ENCODE peak calls at places on chromosomes 16 and 17, in four cellular contexts. B is bronchial epithelial cell; D is RWPE1; L is CD8-positive, alpha-beta T cell. P is an unnamed sample.

GRCh38 chr16:53090591-53091507 is 36.1 kb downstream of the CHD9 start:
- DNase-seq in D (peak; percentile 45), L (no peak), B (no peak), P (no peak)

GRCh38 chr17:63665527-63666214 is 34.3 kb downstream of the LIMD2 start:
- DNase-seq in D (no peak), B (no peak), L (no peak), P (peak; percentile 24)

GRCh38 chr17:83200746-83201145 is 121.3 kb downstream of the METRNL start:
- DNase-seq in B (no peak), D (no peak), L (no peak), P (no peak)

GRCh38 chr16:9302102-9302501 is 210.7 kb downstream of the HAPSTR1 start:
- DNase-seq in D (no peak), B (no peak), L (no peak), P (no peak)

GRCh38 chr16:1475552-1476114 is 805 bp upstream of the CLCN7 start:
- DNase-seq in L (no peak), D (no peak), B (no peak), P (no peak)

GRCh38 chr17:236641-237405 is 55.4 kb upstream of the DOC2B start:
- DNase-seq in L (no peak), B (no peak), D (no peak), P (no peak)

GRCh38 chr16:52743702-52744101 is 196.8 kb upstream of the TOX3 start:
- DNase-seq in L (no peak), D (no peak), B (no peak), P (no peak)

GRCh38 chr16:11949527-11949926 is 7.7 kb upstream of the NPIPB2 start:
- DNase-seq in B (peak; percentile 44), L (no peak), D (peak; percentile 31), P (peak; percentile 40)

GRCh38 chr16:84907575-84907974 is 87.8 kb downstream of the CRISPLD2 start:
- DNase-seq in D (no peak), L (no peak), B (no peak), P (no peak)

GRCh38 chr16:19875900-19876299 is 8.7 kb downstream of the GPRC5B start:
- DNase-seq in D (no peak), L (no peak), B (no peak), P (no peak)

GRCh38 chr17:78426293-78426879 is 47.9 kb downstream of the PGS1 start:
- DNase-seq in D (no peak), B (no peak), L (no peak), P (no peak)

GRCh38 chr16:56965149-56965938 is 3.6 kb downstream of the CETP start:
- DNase-seq in L (no peak), D (no peak), B (no peak), P (no peak)

GRCh38 chr17:8630802-8631553 is 453 bp upstream of the MYH10 start:
- DNase-seq in D (peak; percentile 100), B (peak; percentile 95), L (peak; percentile 73), P (peak; percentile 97)

GRCh38 chr17:7882629-7883028 is 6.0 kb upstream of the CHD3 start:
- DNase-seq in L (no peak), D (no peak), B (no peak), P (no peak)

GRCh38 chr17:43533699-43534098 is 12.4 kb downstream of the ETV4 start:
- DNase-seq in D (no peak), L (no peak), B (no peak), P (no peak)

GRCh38 chr16:8632675-8633182 is 11.2 kb downstream of the METTL22 start:
- DNase-seq in B (no peak), L (no peak), D (no peak), P (no peak)

GRCh38 chr17:15456972-15457722 is 10.3 kb downstream of the CDRT4 start:
- DNase-seq in D (no peak), B (no peak), L (no peak), P (no peak)

GRCh38 chr17:74807925-74808324 is 31.8 kb upstream of the NAT9 start:
- DNase-seq in D (no peak), L (no peak), B (no peak), P (no peak)

GRCh38 chr16:58026705-58027340 is 1.3 kb downstream of the MMP15 start:
- DNase-seq in L (no peak), B (no peak), D (no peak), P (peak; percentile 37)

DNA sequence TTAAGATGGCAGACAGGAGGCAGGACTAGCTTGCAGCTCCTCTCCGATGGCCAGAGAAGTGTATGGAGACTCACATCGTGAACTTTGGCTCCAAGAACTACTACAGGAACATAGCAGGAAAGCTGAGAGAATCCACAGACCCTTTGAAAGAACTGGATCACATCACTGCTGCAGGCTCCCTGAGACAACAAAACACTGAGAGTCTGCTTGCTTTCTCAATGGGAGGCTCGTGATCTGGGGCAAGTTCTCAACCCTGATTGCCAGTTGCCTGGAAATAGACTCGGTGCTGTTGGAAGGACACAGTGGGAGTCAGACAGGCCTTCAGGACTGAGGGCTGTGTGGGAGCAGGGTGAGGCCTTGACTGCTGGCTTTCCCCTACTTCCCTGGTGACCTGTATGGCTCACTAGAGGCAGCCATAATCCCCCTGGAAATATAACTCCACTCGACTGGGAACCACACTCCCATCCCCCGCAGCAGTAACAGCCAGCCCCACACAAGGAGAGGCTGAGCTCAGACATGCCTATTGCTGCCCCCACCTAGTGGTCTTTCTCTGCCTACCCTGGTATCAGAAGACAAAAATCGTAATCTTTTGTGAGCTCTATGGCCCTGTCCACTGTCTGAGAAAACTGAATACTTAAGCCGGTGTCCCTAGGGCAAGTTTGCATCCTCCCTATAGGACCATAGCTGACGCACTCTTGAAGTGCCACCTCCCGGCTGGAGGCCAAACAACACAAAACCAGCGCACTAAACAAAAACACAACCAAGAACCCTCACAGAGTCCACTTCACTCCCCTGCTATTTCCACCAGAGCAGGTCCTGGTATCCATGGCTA is 238.4 kb downstream of the CEP112 start:
- DNase-seq in L (no peak), B (no peak), D (no peak), P (no peak)
- TF ChIP-seq CTCF in L (no peak), B (no peak), D (no peak), P (no peak)

GRCh38 chr17:49514374-49514738 is 19.3 kb downstream of the NGFR start:
- DNase-seq in D (no peak), L (no peak), B (no peak), P (no peak)

GRCh38 chr17:49513044-49513395 is 17.9 kb downstream of the NGFR start:
- DNase-seq in B (no peak), D (no peak), L (no peak), P (no peak)

GRCh38 chr17:49513616-49514373 is 18.7 kb downstream of the NGFR start:
- DNase-seq in B (no peak), L (no peak), D (no peak), P (no peak)

GRCh38 chr17:49516190-49516589 is 21.1 kb downstream of the NGFR start:
- DNase-seq in B (no peak), L (no peak), D (no peak), P (no peak)

GRCh38 chr17:49515196-49515770 is 20.2 kb downstream of the NGFR start:
- DNase-seq in L (no peak), B (peak; percentile 55), D (peak; percentile 48), P (no peak)
- TF ChIP-seq CTCF in L (no peak), B (no peak), D (no peak), P (no peak)

DNA sequence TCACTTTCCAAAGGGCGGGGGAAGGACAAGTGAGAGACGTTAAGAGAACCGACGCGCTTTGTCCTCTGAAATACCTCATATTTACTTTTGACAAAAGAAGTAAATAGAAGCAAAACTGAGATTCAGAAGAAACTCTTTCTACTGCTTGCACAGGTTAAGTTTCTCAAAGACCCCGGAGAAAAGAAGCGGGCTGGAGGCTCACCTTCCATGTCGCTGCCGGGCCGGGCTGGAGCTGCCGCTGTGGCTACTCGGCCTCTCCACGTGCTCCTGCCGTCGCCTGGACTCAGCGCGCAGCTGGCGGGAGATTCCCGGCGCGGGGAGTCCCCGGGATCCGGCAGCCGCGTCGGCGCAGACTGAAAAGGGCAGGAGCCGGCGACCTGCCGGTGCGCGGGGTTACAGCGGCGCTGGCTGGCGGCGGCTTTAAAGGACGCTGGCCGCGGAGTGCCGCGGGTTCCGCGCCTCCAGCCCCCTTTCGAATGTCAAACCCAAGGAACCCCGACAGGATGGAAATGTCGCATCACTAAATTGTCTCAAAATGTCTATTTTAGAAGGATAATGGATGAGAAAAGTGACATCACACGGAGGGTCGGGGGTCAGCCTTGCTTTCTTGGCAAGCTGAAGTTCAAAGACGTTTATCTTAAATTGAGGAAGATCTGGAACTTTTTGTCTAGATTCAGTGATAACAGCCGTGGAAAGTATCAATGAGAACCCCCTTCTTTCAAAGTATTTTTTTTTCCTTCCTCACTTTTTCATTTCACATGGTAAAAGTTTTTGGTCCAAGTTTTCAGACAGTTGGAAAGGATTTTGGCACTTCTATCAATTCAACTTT is at the start of gene IKZF3:
- DNase-seq in D (peak; percentile 76), B (peak; percentile 54), L (peak; percentile 67), P (peak; percentile 77)
- TF ChIP-seq CTCF in D (peak; percentile 58), B (peak; percentile 57), L (peak; percentile 49), P (no peak)

GRCh38 chr16:75256059-75256870 is 4.8 kb upstream of the BCAR1 start:
- DNase-seq in D (no peak), L (no peak), B (no peak), P (no peak)
- TF ChIP-seq CTCF in D (no peak), L (no peak), B (no peak), P (no peak)

DNA sequence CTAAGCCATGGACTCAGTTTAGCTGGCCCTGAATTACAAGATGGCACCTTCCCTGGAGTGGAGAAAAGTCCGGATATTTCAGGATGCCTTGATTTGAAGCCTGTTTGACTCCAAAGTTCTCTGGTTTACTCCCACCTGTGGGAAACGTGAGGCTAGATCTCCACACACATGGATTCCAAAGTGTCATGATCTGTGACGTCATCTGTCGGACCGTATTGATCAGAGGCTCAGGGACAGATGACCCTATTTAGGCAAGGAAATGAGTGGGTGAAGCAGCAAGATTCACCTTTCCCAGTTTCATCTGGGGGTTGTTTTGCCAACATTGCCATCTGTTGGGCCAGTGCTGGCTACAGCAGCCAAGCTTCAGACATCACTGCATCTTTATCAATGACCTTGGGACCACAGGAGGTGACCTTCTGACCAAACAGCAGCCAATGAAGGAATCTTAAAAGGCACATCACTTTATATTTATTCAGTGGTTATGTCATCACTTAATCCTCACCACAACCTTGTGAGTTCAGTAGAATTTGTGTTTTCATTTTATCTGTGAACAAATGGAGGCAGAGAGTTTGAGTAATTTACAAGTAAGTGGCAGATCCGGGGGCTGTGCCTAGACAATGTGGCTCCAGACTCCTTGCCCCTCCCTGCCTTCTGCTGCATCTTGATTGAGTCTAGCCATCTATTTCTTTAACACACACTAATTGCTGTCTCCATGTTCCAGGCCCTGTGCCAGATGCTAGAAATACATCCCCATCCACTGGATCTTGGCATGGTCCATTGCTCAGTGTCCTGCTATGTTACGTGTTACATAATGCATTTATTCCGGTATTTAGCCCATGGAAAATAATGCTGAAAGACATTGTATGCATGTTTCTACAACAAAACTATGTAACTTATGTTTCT is 1.5 kb upstream of the CDH13 start:
- DNase-seq in L (no peak), D (no peak), B (no peak), P (no peak)
- TF ChIP-seq CTCF in L (no peak), D (no peak), B (no peak), P (no peak)

GRCh38 chr17:31291820-31292219 is 5.2 kb downstream of the OMG start:
- DNase-seq in D (no peak), B (no peak), L (no peak), P (no peak)

GRCh38 chr17:31294231-31294630 is 2.8 kb downstream of the OMG start:
- DNase-seq in D (no peak), B (no peak), L (no peak), P (no peak)

GRCh38 chr17:31286587-31286986 is 10.5 kb downstream of the OMG start:
- DNase-seq in D (no peak), L (no peak), B (no peak), P (no peak)

GRCh38 chr17:31293586-31293985 is 3.5 kb downstream of the OMG start:
- DNase-seq in L (no peak), B (no peak), D (no peak), P (no peak)

GRCh38 chr17:31289790-31290189 is 7.2 kb downstream of the OMG start:
- DNase-seq in B (no peak), L (no peak), D (no peak), P (no peak)
- TF ChIP-seq CTCF in B (no peak), L (no peak), D (no peak), P (no peak)